ENCODE peak calls at places on chromosome 16, in seven cellular contexts. K is HL-60, S is fibroblast of pulmonary artery, U is astrocyte of the spinal cord, H is GM23338, A is endodermal cell, Z is HAP-1. W is an unnamed sample.

GRCh38 chr16:84976644-84977400 is 34.5 kb downstream of the ZDHHC7 start:
- DNase-seq in H (no peak), U (peak; percentile 27), K (no peak), Z (no peak), S (peak; percentile 44), A (no peak), W (peak; percentile 25)

GRCh38 chr16:71807905-71808592 is 585 bp downstream of the AP1G1 start:
- DNase-seq in U (peak; percentile 10), K (peak; percentile 32), Z (peak; percentile 12), H (peak; percentile 32), A (peak; percentile 47), S (no peak), W (peak; percentile 36)

GRCh38 chr16:67029249-67030096 is 524 bp downstream of the CBFB start:
- DNase-seq in K (peak; percentile 58), S (peak; percentile 52), A (peak; percentile 78), U (peak; percentile 54), Z (no peak), H (peak; percentile 25), W (peak; percentile 62)

GRCh38 chr16:66290431-66290830 is 76.1 kb upstream of the CDH5 start:
- DNase-seq in A (peak; percentile 30), Z (no peak), H (no peak), U (no peak), S (no peak), K (no peak), W (no peak)

GRCh38 chr16:84729716-84730320 is 30.0 kb downstream of the USP10 start:
- DNase-seq in S (no peak), K (no peak), Z (no peak), H (no peak), U (no peak), A (no peak), W (no peak)

GRCh38 chr16:28587386-28587785 is 9.5 kb downstream of the SULT1A2 start:
- DNase-seq in S (no peak), U (no peak), H (no peak), A (no peak), K (no peak), Z (no peak), W (no peak)

GRCh38 chr16:27779719-27780161 is 229.8 kb downstream of the KATNIP start:
- DNase-seq in Z (no peak), H (peak; percentile 89), A (peak; percentile 92), S (peak; percentile 56), K (no peak), U (peak; percentile 56), W (peak; percentile 50)

GRCh38 chr16:66898207-66898606 is 17.9 kb downstream of the PDP2 start:
- DNase-seq in Z (no peak), U (peak; percentile 22), S (no peak), A (no peak), H (no peak), K (no peak), W (peak; percentile 46)

GRCh38 chr16:60151987-60152386 is 1417.9 kb upstream of the GOT2 start:
- DNase-seq in K (no peak), U (no peak), Z (no peak), S (no peak), A (no peak), H (no peak), W (no peak)

GRCh38 chr16:6967796-6968195 is 364.8 kb upstream of the RBFOX1 start:
- DNase-seq in K (no peak), Z (no peak), A (no peak), U (no peak), S (no peak), H (no peak), W (no peak)
- H3K4me3 ChIP-seq in K (no peak overlapping the region), Z (no peak overlapping the region), A (no peak overlapping the region), U (no peak overlapping the region), S (no peak overlapping the region), H (no peak overlapping the region), W (no peak overlapping the region)

DNA sequence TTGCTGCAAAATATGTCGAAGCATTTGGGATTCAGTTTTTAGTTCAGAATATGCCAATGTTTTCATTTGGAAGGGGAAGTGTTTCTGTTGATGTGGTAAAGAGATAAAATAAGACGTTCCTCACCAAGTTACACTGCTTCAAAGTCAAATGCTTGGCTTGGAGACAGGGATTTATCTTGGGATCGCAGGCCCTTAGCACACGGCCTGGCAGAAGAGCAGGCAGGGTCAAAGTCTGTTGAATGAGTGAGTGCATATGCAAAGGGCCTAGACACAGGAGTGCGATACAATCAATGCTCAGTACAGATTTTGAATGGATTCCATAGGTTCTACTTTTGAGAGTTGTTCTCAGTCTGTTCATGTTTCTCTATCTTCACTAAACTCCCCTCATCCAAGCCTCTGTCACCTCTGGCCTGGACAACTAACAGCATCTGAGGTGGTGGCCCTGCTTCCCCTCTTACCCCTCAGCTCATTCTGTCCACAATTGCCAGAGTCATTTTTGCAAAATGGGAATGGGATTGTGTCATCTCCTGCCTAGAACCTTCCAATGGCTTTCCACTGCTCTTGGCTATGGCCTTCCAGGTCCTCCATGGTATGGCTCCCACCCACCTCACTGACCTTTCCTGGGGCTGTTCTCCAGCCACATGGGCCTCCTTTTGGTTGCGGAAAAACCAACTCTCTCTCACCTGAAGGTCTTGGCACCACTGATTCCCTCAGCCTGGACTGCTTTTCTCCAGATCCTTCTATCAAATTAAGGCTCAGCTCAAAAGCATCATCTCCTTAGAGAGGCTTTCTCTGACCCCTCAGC is 3.2 kb downstream of the DEXI start:
- DNase-seq in A (no peak), K (no peak), H (no peak), U (no peak), S (no peak), Z (no peak), W (no peak)
- H3K4me3 ChIP-seq in A (peak overlapping the region; percentile 86), K (no peak overlapping the region), H (no peak overlapping the region), U (no peak overlapping the region), S (no peak overlapping the region), Z (no peak overlapping the region), W (no peak overlapping the region)

GRCh38 chr16:25691519-25692091 is at the start of gene HS3ST4:
- DNase-seq in A (peak; percentile 85), Z (no peak), S (no peak), H (peak; percentile 69), U (no peak), K (no peak), W (peak; percentile 1)
- H3K4me3 ChIP-seq in A (peak within 1 kb of the TSS; percentile 79), Z (no peak within 1 kb of the TSS), S (no peak within 1 kb of the TSS), H (peak within 1 kb of the TSS; percentile 71), U (no peak within 1 kb of the TSS), K (no peak within 1 kb of the TSS), W (no peak within 1 kb of the TSS)

DNA sequence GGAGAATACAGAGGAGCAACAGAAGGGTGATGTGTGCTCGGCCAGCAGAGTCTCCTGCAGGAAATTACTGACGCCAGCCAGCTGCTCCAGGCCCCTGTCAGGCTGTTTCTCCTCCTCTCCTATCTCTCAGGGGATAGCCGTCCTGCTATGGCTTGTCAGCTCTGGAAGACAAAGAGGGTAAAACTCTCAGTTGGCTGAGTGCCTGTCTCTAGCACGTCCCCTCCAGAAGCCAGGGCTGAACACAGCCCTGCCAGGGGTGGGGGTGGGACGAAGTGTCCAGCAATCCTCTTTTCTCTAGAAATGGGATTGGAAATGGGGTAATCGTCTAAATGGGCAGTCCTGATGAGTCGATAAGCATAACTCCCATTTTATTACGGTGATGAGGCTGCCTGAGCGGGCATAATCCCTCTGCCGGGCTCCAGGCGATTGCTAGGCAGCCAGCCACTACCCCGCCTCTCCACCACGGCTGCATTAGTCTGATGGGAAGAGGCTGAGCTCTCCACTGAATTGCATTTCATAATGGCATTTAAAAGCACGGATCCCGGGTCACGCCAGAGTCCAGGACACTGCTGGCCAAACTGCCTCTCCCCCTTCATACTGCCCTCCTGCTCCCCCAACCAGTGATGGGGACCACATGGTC is 89.0 kb upstream of the GNAO1 start:
- DNase-seq in H (peak; percentile 11), S (peak; percentile 6), Z (peak; percentile 79), K (no peak), U (no peak), A (no peak), W (peak; percentile 11)
- H3K4me3 ChIP-seq in H (no peak overlapping the region), S (no peak overlapping the region), Z (peak overlapping the region; percentile 9), K (no peak overlapping the region), U (no peak overlapping the region), A (no peak overlapping the region), W (no peak overlapping the region)

GRCh38 chr16:3569851-3570250 is 7.4 kb downstream of the NLRC3 start:
- DNase-seq in H (no peak), U (no peak), K (no peak), A (no peak), Z (no peak), S (no peak), W (no peak)
- H3K4me3 ChIP-seq in H (no peak overlapping the region), U (no peak overlapping the region), K (no peak overlapping the region), A (no peak overlapping the region), Z (no peak overlapping the region), S (no peak overlapping the region), W (no peak overlapping the region)

GRCh38 chr16:89193576-89194293 is 6.6 kb downstream of the SLC22A31 start:
- DNase-seq in S (no peak), H (peak; percentile 61), A (peak; percentile 65), U (no peak), K (no peak), Z (no peak), W (no peak)
- H3K4me3 ChIP-seq in S (no peak overlapping the region), H (peak overlapping the region; percentile 52), A (no peak overlapping the region), U (no peak overlapping the region), K (no peak overlapping the region), Z (no peak overlapping the region), W (no peak overlapping the region)

GRCh38 chr16:88671806-88672205 is 8.9 kb upstream of the MVD start:
- DNase-seq in K (no peak), Z (no peak), A (no peak), U (no peak), S (no peak), H (no peak), W (no peak)
- H3K4me3 ChIP-seq in K (no peak overlapping the region), Z (no peak overlapping the region), A (no peak overlapping the region), U (no peak overlapping the region), S (no peak overlapping the region), H (no peak overlapping the region), W (no peak overlapping the region)

GRCh38 chr16:48113471-48113870 is 42.3 kb downstream of the ABCC12 start:
- DNase-seq in U (no peak), K (no peak), H (peak; percentile 51), S (no peak), A (peak; percentile 76), Z (no peak), W (no peak)

GRCh38 chr16:48112603-48113400 is 43.0 kb downstream of the ABCC12 start:
- DNase-seq in K (no peak), U (no peak), S (no peak), A (no peak), Z (no peak), H (no peak), W (no peak)

GRCh38 chr16:48117217-48118105 is 38.3 kb downstream of the ABCC12 start:
- DNase-seq in S (peak; percentile 60), A (peak; percentile 97), H (peak; percentile 87), K (peak; percentile 25), U (peak; percentile 33), Z (peak; percentile 68), W (peak; percentile 62)

GRCh38 chr16:48115299-48115698 is 40.5 kb downstream of the ABCC12 start:
- DNase-seq in Z (no peak), A (no peak), K (no peak), H (no peak), U (no peak), S (no peak), W (no peak)

DNA sequence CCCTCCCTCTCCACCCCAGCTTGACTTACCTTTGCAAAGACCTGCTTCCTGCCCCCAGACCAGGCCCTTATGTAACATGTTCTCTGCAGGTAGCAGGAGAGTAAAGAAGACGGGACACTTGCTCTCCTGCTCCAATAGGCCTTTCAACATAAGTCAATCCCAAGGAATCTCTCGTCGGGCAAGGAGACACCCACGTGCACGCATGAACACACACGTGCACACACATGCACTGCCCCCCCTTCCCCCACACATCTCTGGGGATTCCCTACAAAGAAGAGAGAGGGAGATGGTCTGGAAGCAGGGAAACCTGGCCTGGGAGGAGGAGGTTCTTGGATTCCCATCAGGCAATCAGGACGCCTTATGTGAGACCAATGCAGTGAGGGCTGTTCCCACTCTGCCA is 41.4 kb downstream of the ABCC12 start:
- DNase-seq in U (no peak), Z (no peak), A (no peak), S (no peak), H (no peak), K (no peak), W (no peak)
- H3K4me3 ChIP-seq in U (no peak overlapping the region), Z (no peak overlapping the region), A (no peak overlapping the region), S (no peak overlapping the region), H (no peak overlapping the region), K (no peak overlapping the region), W (no peak overlapping the region)

W was measured in cardiac fibroblast.